ENCODE peak calls at places on chromosomes 11 and 22, in five cellular contexts. G is OCI-LY7, I is HCT116, T is MM.1S, R is GM23338. Z is an unnamed sample.

GRCh38 chr22:23241562-23242472 is 61.5 kb downstream of the BCR start:
- DNase-seq in R (no peak), I (no peak), T (no peak), G (no peak), Z (no peak)

GRCh38 chr22:44971651-44972362 is 38.0 kb downstream of the PHF21B start:
- DNase-seq in I (no peak), T (no peak), G (no peak), R (no peak), Z (no peak)

GRCh38 chr11:85826096-85826855 is 15.3 kb upstream of the SYTL2 start:
- DNase-seq in T (peak), G (peak), I (no peak), R (peak), Z (peak)

GRCh38 chr11:46279393-46280099 is 2.1 kb downstream of the CREB3L1 start:
- DNase-seq in T (no peak), I (no peak), G (no peak), R (no peak), Z (peak)

GRCh38 chr22:37498289-37498909 is 12.2 kb upstream of the MFNG start:
- DNase-seq in T (peak), I (no peak), R (peak), G (peak), Z (peak)

GRCh38 chr11:33530824-33531223 is 169.8 kb downstream of the C11orf91 start:
- DNase-seq in G (no peak), I (no peak), T (no peak), R (no peak), Z (no peak)

GRCh38 chr22:46172522-46172921 is 22.2 kb downstream of the PPARA start:
- DNase-seq in R (no peak), T (no peak), G (no peak), I (no peak), Z (no peak)

GRCh38 chr22:33476716-33477115 is 418.5 kb upstream of the SYN3 start:
- DNase-seq in R (no peak), T (no peak), G (no peak), I (no peak), Z (no peak)

GRCh38 chr22:38239101-38239761 is 33.6 kb downstream of the TMEM184B start:
- DNase-seq in G (no peak), R (no peak), I (no peak), T (no peak), Z (no peak)

GRCh38 chr11:63911440-63911839 is 5.5 kb downstream of the RCOR2 start:
- DNase-seq in I (no peak), G (no peak), R (peak), T (no peak), Z (peak)

GRCh38 chr11:3824714-3825472 is 15.9 kb downstream of the RHOG start:
- DNase-seq in I (no peak), G (peak), R (peak), T (peak), Z (peak)

GRCh38 chr11:61814242-61814957 is 2.4 kb downstream of the FADS1 start:
- DNase-seq in I (peak), G (no peak), R (peak), T (no peak), Z (peak)

GRCh38 chr11:110903830-110904229 is 191.6 kb upstream of the ARHGAP20 start:
- DNase-seq in T (no peak), I (no peak), G (no peak), R (no peak), Z (peak)

GRCh38 chr11:112013501-112014164 is 11.6 kb upstream of the DLAT start:
- DNase-seq in T (no peak), R (no peak), I (no peak), G (no peak), Z (no peak)

GRCh38 chr11:87384078-87384729 is 346.5 kb downstream of the TMEM135 start:
- DNase-seq in T (no peak), R (no peak), I (no peak), G (no peak), Z (no peak)

GRCh38 chr11:108154591-108154990 is 33.2 kb downstream of the ACAT1 start:
- DNase-seq in R (no peak), I (no peak), T (no peak), G (no peak), Z (no peak)

GRCh38 chr11:56990702-56991101 is 2.0 kb downstream of the OR5AK2 start:
- DNase-seq in G (no peak), I (no peak), R (no peak), T (no peak), Z (no peak)

GRCh38 chr22:39241632-39242388 is 3.0 kb downstream of the PDGFB start:
- DNase-seq in T (no peak), R (no peak), G (no peak), I (no peak), Z (no peak)

GRCh38 chr11:61671527-61671926 is 8.7 kb upstream of the DAGLA start:
- DNase-seq in R (peak), G (no peak), T (no peak), I (no peak), Z (peak)

GRCh38 chr11:60924906-60925684 is 835 bp downstream of the TMEM132A start:
- DNase-seq in R (peak), T (no peak), G (no peak), I (no peak), Z (peak)

GRCh38 chr11:12007769-12008737 is at the start of gene DKK3:
- DNase-seq in I (no peak), G (no peak), T (no peak), R (peak), Z (peak)

GRCh38 chr11:127225619-127226018 is 225.0 kb upstream of the KIRREL3 start:
- DNase-seq in T (no peak), I (no peak), R (no peak), G (no peak), Z (no peak)

GRCh38 chr11:64713031-64713780 is 9.8 kb downstream of the NRXN2 start:
- DNase-seq in G (no peak), R (peak), T (peak), I (no peak), Z (peak)

GRCh38 chr11:22304337-22304961 is 33.7 kb upstream of the SLC17A6 start:
- DNase-seq in R (peak), G (peak), I (peak), T (peak), Z (peak)

GRCh38 chr22:25054943-25055511 is 102.5 kb downstream of the KIAA1671 start:
- DNase-seq in G (no peak), I (no peak), R (no peak), T (no peak), Z (no peak)

GRCh38 chr22:31241936-31242335 is 29.8 kb downstream of the LIMK2 start:
- DNase-seq in I (no peak), T (no peak), G (no peak), R (no peak), Z (no peak)

GRCh38 chr22:35458547-35459422 is 58.8 kb downstream of the MCM5 start:
- DNase-seq in G (no peak), T (no peak), I (no peak), R (no peak), Z (peak)

GRCh38 chr11:112453601-112454577 is 193.2 kb upstream of the PLET1 start:
- DNase-seq in G (peak), T (peak), I (peak), R (peak), Z (peak)

GRCh38 chr22:42964994-42965699 is 49.8 kb downstream of the PACSIN2 start:
- DNase-seq in R (no peak), I (peak), G (no peak), T (no peak), Z (no peak)

GRCh38 chr22:31346733-31347250 is 646 bp upstream of the PATZ1 start:
- DNase-seq in G (no peak), I (no peak), R (peak), T (no peak), Z (peak)

GRCh38 chr11:8095831-8096522 is 15.0 kb downstream of the TUB start:
- DNase-seq in R (no peak), G (no peak), T (no peak), I (no peak), Z (no peak)

GRCh38 chr22:21044931-21045584 is 688 bp upstream of the LRRC74B start:
- DNase-seq in R (peak), T (no peak), G (no peak), I (no peak), Z (peak)

GRCh38 chr11:72072348-72072747 is 8.0 kb downstream of the NUMA1 start:
- DNase-seq in R (peak), I (peak), T (peak), G (peak), Z (peak)

GRCh38 chr11:22797081-22797480 is 32.5 kb downstream of the SVIP start:
- DNase-seq in G (no peak), T (no peak), R (no peak), I (no peak), Z (no peak)

GRCh38 chr11:29256580-29256979 is 760.2 kb downstream of the KCNA4 start:
- DNase-seq in R (no peak), I (no peak), G (peak), T (peak), Z (no peak)

GRCh38 chr22:32005453-32005852 is 37.6 kb upstream of the SLC5A1 start:
- DNase-seq in T (no peak), G (no peak), I (no peak), R (no peak), Z (no peak)

GRCh38 chr11:2092464-2092910 is 46.7 kb downstream of the IGF2 start:
- DNase-seq in R (no peak), T (no peak), G (no peak), I (no peak), Z (no peak)

GRCh38 chr11:2094354-2095197 is 44.6 kb downstream of the IGF2 start:
- DNase-seq in R (no peak), I (no peak), T (no peak), G (no peak), Z (no peak)

GRCh38 chr11:2095198-2095520 is 44.0 kb downstream of the IGF2 start:
- DNase-seq in G (no peak), T (no peak), I (no peak), R (no peak), Z (no peak)

GRCh38 chr11:2092956-2093412 is 46.2 kb downstream of the IGF2 start:
- DNase-seq in G (no peak), T (peak), I (no peak), R (no peak), Z (no peak)

DNA sequence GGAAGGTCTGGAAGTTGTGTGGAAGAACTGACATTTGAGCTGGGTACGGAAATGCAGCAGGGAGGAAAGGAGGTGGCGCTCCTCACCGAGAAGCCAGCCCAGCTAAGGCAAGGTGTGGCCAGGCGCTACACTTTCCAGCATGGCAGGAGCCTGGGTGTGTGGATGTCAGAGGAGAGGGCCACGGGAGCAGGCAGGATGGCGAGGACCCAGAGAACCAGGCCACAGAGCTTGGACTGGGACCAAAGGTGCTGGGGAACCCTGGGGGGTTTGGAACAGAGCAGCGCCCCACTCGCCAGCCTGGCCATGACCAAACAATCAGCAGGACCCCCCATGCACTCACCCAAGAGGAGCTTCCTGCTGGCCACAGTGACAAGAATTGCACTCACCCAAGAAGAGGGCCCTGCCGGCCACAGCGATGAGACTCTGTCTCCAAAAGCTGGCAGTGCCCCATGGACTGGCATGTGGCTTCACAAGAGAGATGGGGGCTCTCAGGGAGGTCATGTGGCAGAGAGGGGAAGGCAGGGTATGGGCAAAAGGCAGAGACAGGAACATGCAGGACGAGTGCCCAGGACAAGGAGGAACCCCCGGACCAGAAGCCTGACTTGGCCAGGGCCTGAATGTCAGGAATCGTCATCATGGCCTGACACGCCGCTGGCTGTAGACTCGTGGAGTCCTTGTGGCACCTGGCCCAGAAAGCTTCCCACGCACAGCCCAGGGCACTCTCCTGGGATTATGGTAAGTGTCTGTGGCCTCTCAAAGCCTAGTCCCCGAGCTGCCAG is 45.4 kb downstream of the IGF2 start:
- DNase-seq in R (no peak), I (no peak), T (no peak), G (no peak), Z (no peak)
- TF ChIP-seq EZH2phosphoT487 in R (no peak), I (no peak), T (no peak), G (no peak), Z (no peak)

DNA sequence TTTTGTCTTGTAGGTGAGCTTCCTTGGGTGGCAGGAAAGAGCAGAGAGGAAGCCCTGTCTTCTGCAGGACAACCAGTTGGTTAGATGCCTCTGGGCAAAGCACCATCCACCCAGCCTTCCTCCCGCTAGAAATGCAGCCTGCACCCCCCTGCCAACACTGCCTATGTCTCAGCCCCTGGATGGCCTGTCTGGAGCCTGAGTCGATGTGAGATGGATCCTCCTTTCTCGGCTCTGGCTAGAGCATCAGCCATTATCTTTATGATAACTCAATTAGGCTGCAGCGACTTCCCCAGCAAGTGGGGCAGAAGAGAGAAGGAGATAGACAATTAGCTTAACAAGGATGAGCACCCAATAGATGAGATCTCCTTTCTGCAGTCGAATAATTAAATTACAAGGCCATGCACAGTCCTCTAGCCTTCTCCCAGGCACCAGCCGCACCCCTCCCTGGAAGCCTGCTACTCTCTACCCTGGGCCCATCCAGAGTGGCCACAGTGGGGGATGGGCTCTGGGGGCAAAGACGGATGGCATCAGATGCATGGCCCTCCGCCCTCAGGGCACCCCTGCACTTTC is 179.3 kb downstream of the CEP164 start:
- DNase-seq in T (no peak), G (no peak), I (no peak), R (no peak), Z (no peak)
- TF ChIP-seq EZH2phosphoT487 in T (no peak), G (no peak), I (no peak), R (no peak), Z (no peak)

GRCh38 chr22:49910229-49911155 is 7.7 kb downstream of the ALG12 start:
- DNase-seq in T (no peak), G (no peak), R (no peak), I (no peak), Z (no peak)
- TF ChIP-seq EZH2phosphoT487 in T (no peak), G (no peak), R (no peak), I (no peak), Z (no peak)

DNA sequence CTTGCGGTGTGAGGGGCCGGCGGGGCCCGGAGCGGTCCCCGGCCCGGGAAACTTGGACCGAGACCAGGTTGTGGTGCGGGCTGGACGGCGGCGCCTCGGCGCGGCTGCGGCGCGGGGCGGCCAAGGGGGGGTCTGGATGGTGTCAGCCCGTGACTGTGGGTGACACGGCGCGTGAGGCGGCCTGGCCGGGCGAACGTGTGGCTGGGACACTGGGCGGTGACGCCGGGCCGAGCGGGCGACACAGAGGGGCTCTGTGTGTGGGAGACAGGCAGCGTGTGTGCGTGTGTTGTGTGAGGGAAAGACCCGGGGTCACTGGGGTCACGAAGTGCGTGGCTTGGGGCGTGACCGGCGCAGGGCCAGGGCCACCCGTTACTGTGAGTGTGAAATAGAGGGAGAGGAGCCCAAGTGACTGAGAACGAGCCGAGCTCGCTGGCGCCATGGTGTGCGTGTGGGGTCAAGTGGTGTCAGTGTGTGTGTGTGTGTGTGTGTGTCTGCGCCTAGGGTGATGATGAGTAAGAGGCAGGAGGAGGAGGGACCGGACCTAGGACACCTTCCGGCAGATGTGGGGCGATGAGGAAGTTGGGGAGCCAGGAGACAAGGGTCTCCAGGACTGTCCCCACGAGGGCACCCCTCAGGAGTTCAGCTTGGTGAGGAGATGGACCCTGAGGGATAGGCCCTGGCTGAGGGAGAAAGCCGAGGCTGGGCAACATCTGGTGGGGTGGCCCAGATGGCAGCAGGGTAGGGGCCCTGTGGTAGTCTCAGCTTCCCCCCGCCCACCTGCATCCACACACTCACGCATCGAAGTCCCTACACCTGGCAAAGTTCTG is 817 bp downstream of the RELT start:
- DNase-seq in T (peak), R (peak), I (peak), G (peak), Z (peak)
- TF ChIP-seq EZH2phosphoT487 in T (no peak), R (no peak), I (no peak), G (no peak), Z (no peak)

GRCh38 chr22:17575681-17576080 is 12.4 kb downstream of the SLC25A18 start:
- DNase-seq in G (no peak), T (no peak), R (no peak), I (no peak), Z (no peak)
- TF ChIP-seq EZH2phosphoT487 in G (no peak), T (no peak), R (no peak), I (no peak), Z (no peak)

GRCh38 chr11:94150056-94150455 is 21.4 kb downstream of the PANX1 start:
- DNase-seq in I (no peak), T (no peak), R (no peak), G (no peak), Z (no peak)
- TF ChIP-seq EZH2phosphoT487 in I (no peak), T (no peak), R (no peak), G (no peak), Z (no peak)

GRCh38 chr11:66336234-66337102 is at the start of gene RIN1:
- DNase-seq in T (no peak), I (peak), G (peak), R (peak), Z (peak)
- TF ChIP-seq EZH2phosphoT487 in T (no peak), I (no peak), G (no peak), R (no peak), Z (no peak)

Z was measured in neural progenitor cell.